ENCODE peak calls at places on chromosomes 11 and 22, in ten cellular contexts. R is Right ventricle myocardium inferior; H is GM10248; M is activated CD4-positive, alpha-beta T cell treated with anti-CD3 and anti-CD28 coated beads for 24 hours; P is NCI-H2171; O is stimulated activated CD8-positive, alpha-beta memory T cell treated with anti-CD3 and anti-CD28 coated beads, Interleukin-7, amount 100 ng/mL, for 24 hours; E is stimulated activated CD4-positive, alpha-beta T cell treated with anti-CD3 and anti-CD28 coated beads, Interleukin-4, amount 100 ng/mL, for 24 hours; I is NCI-H69; X is anterior cingulate cortex; Z is uterus. G is an unnamed sample.
A peak's percentile ranks its signal among the peaks of the same experiment; 100 is the strongest.

GRCh38 chr22:40714514-40714966 is 35.3 kb downstream of the MCHR1 start:
- DNase-seq in R (no peak), H (no peak), M (no peak), P (no peak), O (no peak), E (no peak), I (peak; percentile 97), X (no peak), Z (no peak), G (no peak)

GRCh38 chr11:73869234-73869949 is 7.3 kb downstream of the COA4 start:
- DNase-seq in R (no peak), H (no peak), M (no peak), P (no peak), O (no peak), E (no peak), I (no peak), X (no peak), Z (no peak), G (no peak)

GRCh38 chr22:37822079-37822833 is 926 bp upstream of the GALR3 start:
- DNase-seq in R (peak; percentile 11), H (no peak), M (no peak), P (no peak), O (no peak), E (no peak), I (no peak), X (no peak), Z (no peak), G (no peak)

GRCh38 chr22:42074153-42074750 is at the start of gene PHETA2:
- DNase-seq in R (peak; percentile 80), H (peak; percentile 42), M (peak; percentile 40), P (no peak), O (no peak), E (peak; percentile 57), I (peak; percentile 61), X (no peak), Z (peak; percentile 62), G (no peak)

GRCh38 chr22:39297490-39298193 is 21.8 kb downstream of the RPL3 start:
- DNase-seq in R (peak; percentile 37), H (no peak), M (no peak), P (peak; percentile 73), O (no peak), E (no peak), I (peak; percentile 78), X (no peak), Z (no peak), G (no peak)

GRCh38 chr11:130087294-130087926 is 17.7 kb downstream of the APLP2 start:
- DNase-seq in R (no peak), H (no peak), M (no peak), P (no peak), O (no peak), E (no peak), I (no peak), X (no peak), Z (no peak), G (no peak)

GRCh38 chr11:126969865-126970479 is 30.6 kb downstream of the KIRREL3 start:
- DNase-seq in R (no peak), H (no peak), M (no peak), P (no peak), O (no peak), E (no peak), I (peak; percentile 57), X (no peak), Z (no peak), G (no peak)

GRCh38 chr11:47004595-47005033 is 68.1 kb downstream of the CSTPP1 start:
- DNase-seq in R (peak; percentile 76), H (no peak), M (no peak), P (no peak), O (no peak), E (no peak), I (peak; percentile 84), X (peak; percentile 7), Z (peak; percentile 82), G (peak; percentile 25)

GRCh38 chr11:109865558-109866186 is 227.5 kb upstream of the ZC3H12C start:
- DNase-seq in R (peak; percentile 64), H (no peak), M (no peak), P (no peak), O (no peak), E (no peak), I (peak; percentile 83), X (no peak), Z (no peak), G (no peak)

GRCh38 chr11:7605544-7605943 is 67.8 kb downstream of the CYB5R2 start:
- DNase-seq in R (no peak), H (no peak), M (no peak), P (no peak), O (no peak), E (no peak), I (no peak), X (no peak), Z (no peak), G (no peak)

GRCh38 chr11:111555255-111555654 is 14.7 kb downstream of the LAYN start:
- DNase-seq in R (no peak), H (no peak), M (no peak), P (no peak), O (no peak), E (no peak), I (no peak), X (no peak), Z (no peak), G (no peak)

GRCh38 chr22:19776433-19777031 is 16.0 kb downstream of the TBX1 start:
- DNase-seq in R (peak; percentile 50), H (no peak), M (no peak), P (no peak), O (no peak), E (no peak), I (no peak), X (no peak), Z (no peak), G (no peak)

GRCh38 chr22:29343313-29343805 is 27.9 kb upstream of the RASL10A start:
- DNase-seq in R (peak; percentile 75), H (no peak), M (no peak), P (peak; percentile 99), O (no peak), E (no peak), I (peak; percentile 75), X (peak; percentile 28), Z (no peak), G (no peak)